ENCODE peak calls at places on chromosomes 13 and 19, in ten cellular contexts. O is HEK293T; G is naive thymus-derived CD4-positive, alpha-beta T cell; M is AG10803; X is ovary; R is M059J; F is progenitor cell of endocrine pancreas; A is NCI-H1105 treated with DMSO at 0.1 percent for 48 hours; E is ACHN; H is activated naive CD8-positive, alpha-beta T cell treated with anti-CD3 and anti-CD28 coated beads for 36 hours. P is an unnamed sample.

GRCh38 chr19:5288347-5288739 is 52.3 kb downstream of the PTPRS start:
- DNase-seq in O (no peak), G (no peak), M (peak), X (no peak), R (no peak), F (no peak), A (no peak), E (no peak), H (no peak), P (no peak)

GRCh38 chr13:80118507-80118906 is 222.4 kb downstream of the SPRY2 start:
- DNase-seq in O (no peak), G (no peak), M (no peak), X (no peak), R (no peak), F (no peak), A (no peak), E (no peak), H (no peak), P (no peak)

GRCh38 chr13:62564770-62565169 is 1149.1 kb upstream of the PCDH20 start:
- DNase-seq in O (no peak), G (no peak), M (no peak), X (no peak), R (no peak), F (no peak), A (no peak), E (no peak), H (no peak), P (no peak)

GRCh38 chr19:14916848-14917247 is 24.4 kb upstream of the OR7C2 start:
- DNase-seq in O (peak), G (no peak), M (no peak), X (no peak), R (peak), F (no peak), A (no peak), E (no peak), H (no peak), P (no peak)

GRCh38 chr19:32935629-32936028 is 36.1 kb downstream of the CEP89 start:
- DNase-seq in O (no peak), G (no peak), M (no peak), X (no peak), R (no peak), F (no peak), A (no peak), E (no peak), H (no peak), P (no peak)

GRCh38 chr13:111335263-111335662 is 14.8 kb downstream of the TEX29 start:
- DNase-seq in O (no peak), G (no peak), M (no peak), X (no peak), R (no peak), F (no peak), A (no peak), E (no peak), H (no peak), P (no peak)

GRCh38 chr19:15048885-15049541 is at the start of gene CASP14:
- DNase-seq in O (no peak), G (no peak), M (no peak), X (no peak), R (no peak), F (no peak), A (no peak), E (no peak), H (no peak), P (no peak)

GRCh38 chr19:37055330-37055729 is 22.9 kb upstream of the ZNF420 start:
- DNase-seq in O (no peak), G (no peak), M (no peak), X (no peak), R (no peak), F (no peak), A (no peak), E (no peak), H (no peak), P (no peak)

GRCh38 chr19:15995536-15995935 is 46.7 kb downstream of the OR10H4 start:
- DNase-seq in O (no peak), G (no peak), M (no peak), X (no peak), R (no peak), F (no peak), A (no peak), E (no peak), H (no peak), P (no peak)

GRCh38 chr13:90800082-90800746 is 547.3 kb upstream of the MIR17HG start:
- DNase-seq in O (no peak), G (no peak), M (no peak), X (peak), R (peak), F (no peak), A (no peak), E (no peak), H (no peak), P (no peak)

GRCh38 chr13:67138937-67139336 is 91.2 kb downstream of the PCDH9 start:
- DNase-seq in O (no peak), G (no peak), M (no peak), X (no peak), R (no peak), F (no peak), A (no peak), E (no peak), H (no peak), P (no peak)

GRCh38 chr19:4391701-4392543 is 8.4 kb downstream of the SH3GL1 start:
- DNase-seq in O (no peak), G (no peak), M (peak), X (peak), R (no peak), F (no peak), A (no peak), E (no peak), H (no peak), P (no peak)

GRCh38 chr13:44368599-44369368 is 4.8 kb upstream of the SERP2 start:
- DNase-seq in O (no peak), G (no peak), M (no peak), X (no peak), R (no peak), F (no peak), A (no peak), E (no peak), H (no peak), P (no peak)

GRCh38 chr19:15722956-15723355 is 4.9 kb upstream of the OR10H2 start:
- DNase-seq in O (no peak), G (no peak), M (no peak), X (no peak), R (no peak), F (no peak), A (no peak), E (no peak), H (no peak), P (no peak)

GRCh38 chr19:2653717-2654584 is 48.5 kb downstream of the GNG7 start:
- DNase-seq in O (no peak), G (no peak), M (no peak), X (no peak), R (peak), F (no peak), A (no peak), E (no peak), H (no peak), P (no peak)

GRCh38 chr19:58511353-58512208 is at the start of gene SLC27A5:
- DNase-seq in O (no peak), G (no peak), M (no peak), X (no peak), R (no peak), F (no peak), A (no peak), E (no peak), H (no peak), P (no peak)

GRCh38 chr19:39351537-39352037 is 9.4 kb downstream of the SAMD4B start:
- DNase-seq in O (no peak), G (peak), M (peak), X (no peak), R (no peak), F (no peak), A (no peak), E (no peak), H (peak), P (peak)

GRCh38 chr19:44476559-44477408 is 23.5 kb downstream of the ZNF180 start:
- DNase-seq in O (no peak), G (no peak), M (peak), X (no peak), R (peak), F (no peak), A (peak), E (peak), H (no peak), P (no peak)

GRCh38 chr13:100523437-100523836 is 65.2 kb downstream of the GGACT start:
- DNase-seq in O (no peak), G (no peak), M (no peak), X (no peak), R (no peak), F (no peak), A (no peak), E (no peak), H (no peak), P (no peak)

GRCh38 chr19:44869728-44870470 is 21.2 kb upstream of the TOMM40 start:
- DNase-seq in O (no peak), G (no peak), M (no peak), X (peak), R (peak), F (no peak), A (no peak), E (no peak), H (no peak), P (no peak)

GRCh38 chr19:4851551-4852290 is 15.7 kb downstream of the PLIN3 start:
- DNase-seq in O (peak), G (peak), M (peak), X (peak), R (peak), F (peak), A (peak), E (peak), H (peak), P (peak)

GRCh38 chr13:98201178-98201577 is 24.1 kb upstream of the RNF113B start:
- DNase-seq in O (no peak), G (no peak), M (no peak), X (no peak), R (no peak), F (no peak), A (no peak), E (no peak), H (no peak), P (no peak)

GRCh38 chr19:55593096-55593772 is 6.1 kb downstream of the FIZ1 start:
- DNase-seq in O (no peak), G (no peak), M (no peak), X (no peak), R (no peak), F (no peak), A (no peak), E (no peak), H (no peak), P (no peak)

GRCh38 chr13:99655351-99656091 is 154.2 kb downstream of the TM9SF2 start:
- DNase-seq in O (no peak), G (no peak), M (peak), X (no peak), R (peak), F (no peak), A (no peak), E (peak), H (peak), P (no peak)

GRCh38 chr19:35644987-35645679 is 3.0 kb upstream of the COX6B1 start:
- DNase-seq in O (peak), G (peak), M (peak), X (peak), R (peak), F (peak), A (peak), E (no peak), H (peak), P (peak)

GRCh38 chr19:30686252-30686762 is 314.1 kb downstream of the ZNF536 start:
- DNase-seq in O (no peak), G (no peak), M (peak), X (peak), R (no peak), F (no peak), A (no peak), E (no peak), H (no peak), P (no peak)

GRCh38 chr13:50509771-50510441 is 333.6 kb downstream of the DLEU7 start:
- DNase-seq in O (no peak), G (no peak), M (peak), X (no peak), R (peak), F (no peak), A (no peak), E (peak), H (no peak), P (no peak)

GRCh38 chr19:34018546-34018945 is 153.8 kb upstream of the LSM14A start:
- DNase-seq in O (no peak), G (no peak), M (no peak), X (no peak), R (no peak), F (no peak), A (no peak), E (no peak), H (no peak), P (no peak)

GRCh38 chr13:37382156-37382555 is 216.4 kb downstream of the POSTN start:
- DNase-seq in O (no peak), G (no peak), M (peak), X (no peak), R (no peak), F (no peak), A (no peak), E (no peak), H (no peak), P (no peak)

GRCh38 chr19:45460807-45461347 is 6.9 kb upstream of the FOSB start:
- DNase-seq in O (no peak), G (no peak), M (no peak), X (no peak), R (no peak), F (no peak), A (no peak), E (no peak), H (no peak), P (no peak)

GRCh38 chr19:45768644-45769053 is 403 bp downstream of the SIX5 start:
- DNase-seq in O (no peak), G (no peak), M (peak), X (no peak), R (peak), F (no peak), A (peak), E (peak), H (no peak), P (no peak)

GRCh38 chr19:34096020-34096915 is 76.0 kb upstream of the LSM14A start:
- DNase-seq in O (peak), G (no peak), M (peak), X (no peak), R (peak), F (no peak), A (peak), E (peak), H (no peak), P (peak)

GRCh38 chr19:57282011-57282636 is 1.8 kb downstream of the ZNF460 start:
- DNase-seq in O (no peak), G (no peak), M (no peak), X (no peak), R (no peak), F (no peak), A (no peak), E (no peak), H (peak), P (no peak)

GRCh38 chr13:110993788-110994187 is 78.9 kb upstream of the ANKRD10 start:
- DNase-seq in O (no peak), G (no peak), M (no peak), X (no peak), R (no peak), F (no peak), A (no peak), E (no peak), H (no peak), P (no peak)